ENCODE peak calls at places on chromosomes 13 and 19, in seven cellular contexts. Z, P, J, F, S, Q and T are unnamed samples.
A peak's percentile ranks its signal among the peaks of the same experiment; 100 is the strongest.

GRCh38 chr19:7646426-7646700 is 9.5 kb downstream of the STXBP2 start:
- DNase-seq in F (no peak), S (no peak), J (no peak), Z (no peak), Q (peak; percentile 35), P (no peak), T (no peak)

GRCh38 chr13:25469179-25469545 is 97.4 kb downstream of the ATP8A2 start:
- DNase-seq in Q (no peak), P (no peak), Z (no peak), F (no peak), J (no peak), S (no peak), T (no peak)

GRCh38 chr19:13781547-13781946 is 7.3 kb downstream of the C19orf53 start:
- DNase-seq in P (peak; percentile 74), Z (no peak), S (peak; percentile 54), J (no peak), F (peak; percentile 76), Q (peak; percentile 86), T (no peak)

GRCh38 chr13:98813993-98814392 is 61.5 kb upstream of the SLC15A1 start:
- DNase-seq in F (no peak), P (no peak), S (no peak), J (no peak), Z (no peak), Q (no peak), T (no peak)

GRCh38 chr19:10271543-10272086 is 695 bp downstream of the ICAM1 start:
- DNase-seq in J (no peak), P (no peak), Z (no peak), F (peak; percentile 45), Q (peak; percentile 34), S (no peak), T (no peak)

GRCh38 chr13:110014719-110015118 is 228.3 kb upstream of the IRS2 start:
- DNase-seq in Q (no peak), P (no peak), J (no peak), F (no peak), S (no peak), Z (no peak), T (no peak)

GRCh38 chr13:106867249-106867648 is 299.3 kb upstream of the ARGLU1 start:
- DNase-seq in Q (peak; percentile 19), J (no peak), F (no peak), P (no peak), S (no peak), Z (no peak), T (peak; percentile 28)

GRCh38 chr13:98976941-98977340 is 923 bp downstream of the DOCK9 start:
- DNase-seq in J (no peak), F (no peak), Q (no peak), Z (no peak), S (no peak), P (no peak), T (no peak)

GRCh38 chr13:106919638-106920037 is 351.7 kb upstream of the ARGLU1 start:
- DNase-seq in J (no peak), Z (no peak), S (no peak), P (no peak), Q (no peak), F (no peak), T (no peak)

GRCh38 chr13:26706381-26706780 is 54.2 kb downstream of the GPR12 start:
- DNase-seq in Z (no peak), J (no peak), F (no peak), S (no peak), P (no peak), Q (no peak), T (no peak)

GRCh38 chr19:48624067-48624594 is 4.8 kb downstream of the SPHK2 start:
- DNase-seq in Z (peak; percentile 81), S (peak; percentile 91), Q (peak; percentile 97), F (peak; percentile 95), P (peak; percentile 95), J (peak; percentile 82), T (peak; percentile 66)
- TF ChIP-seq JUND in Z (no peak), S (no peak), Q (no peak), F (no peak), P (no peak), J (no peak), T (no peak)

GRCh38 chr19:15779756-15780476 is 7.5 kb upstream of the OR10H5 start:
- DNase-seq in Z (no peak), Q (no peak), S (no peak), P (no peak), J (peak; percentile 45), F (no peak), T (no peak)
- TF ChIP-seq JUND in Z (no peak), Q (no peak), S (no peak), P (no peak), J (no peak), F (no peak), T (no peak)

GRCh38 chr13:38264363-38265134 is 85.1 kb upstream of the UFM1 start:
- DNase-seq in Z (no peak), S (no peak), F (no peak), P (no peak), Q (no peak), J (no peak), T (no peak)
- TF ChIP-seq JUND in Z (no peak), S (no peak), F (no peak), P (no peak), Q (no peak), J (no peak), T (no peak)

GRCh38 chr13:113880651-113881611 is 17.1 kb upstream of the GAS6 start:
- DNase-seq in J (no peak), Z (no peak), S (no peak), Q (no peak), P (no peak), F (no peak), T (no peak)
- TF ChIP-seq JUND in J (no peak), Z (no peak), S (no peak), Q (no peak), P (no peak), F (no peak), T (no peak)

DNA sequence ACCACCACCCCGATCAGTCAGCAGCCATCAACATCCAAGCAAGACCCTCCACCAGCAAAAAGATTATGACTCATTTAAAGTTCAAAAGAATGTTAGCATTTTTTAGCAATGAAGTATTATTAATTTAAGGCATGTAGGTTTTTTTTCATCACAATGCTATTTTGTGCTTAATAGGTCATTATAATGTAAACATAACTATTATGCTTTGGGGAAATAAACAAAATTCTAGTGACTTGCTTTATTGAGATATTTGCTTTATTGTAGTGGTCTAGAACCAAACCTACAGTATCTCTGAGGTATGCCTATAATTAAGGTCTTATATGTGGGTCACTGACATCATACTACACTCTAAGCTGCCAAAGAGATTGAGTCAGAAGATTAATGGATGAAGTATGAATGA is 20.0 kb downstream of the KLF12 start:
- DNase-seq in P (no peak), J (no peak), S (no peak), F (no peak), Z (no peak), Q (no peak), T (no peak)
- TF ChIP-seq JUND in P (no peak), J (no peak), S (no peak), F (no peak), Z (no peak), Q (no peak), T (no peak)

GRCh38 chr19:43725468-43725867 is 9.6 kb downstream of the IRGC start:
- DNase-seq in Z (peak; percentile 68), J (no peak), F (no peak), P (no peak), S (no peak), Q (no peak), T (no peak)
- TF ChIP-seq JUND in Z (no peak), J (no peak), F (no peak), P (no peak), S (no peak), Q (no peak), T (no peak)

GRCh38 chr19:58038688-58039204 is 4.9 kb downstream of the ZSCAN1 start:
- DNase-seq in S (no peak), Q (no peak), Z (no peak), J (peak; percentile 39), F (no peak), P (peak; percentile 59), T (no peak)

GRCh38 chr19:58035863-58036262 is 2.0 kb downstream of the ZSCAN1 start:
- DNase-seq in J (no peak), S (no peak), Z (no peak), Q (no peak), F (no peak), P (no peak), T (no peak)

GRCh38 chr19:58037927-58038687 is 4.3 kb downstream of the ZSCAN1 start:
- DNase-seq in Z (no peak), Q (no peak), S (no peak), P (peak; percentile 48), F (no peak), J (no peak), T (peak; percentile 35)

GRCh38 chr19:58034476-58034790 is 608 bp downstream of the ZSCAN1 start:
- DNase-seq in P (peak; percentile 60), Z (no peak), Q (peak; percentile 61), F (no peak), J (no peak), S (no peak), T (no peak)

GRCh38 chr19:58033741-58034475 is at the start of gene ZSCAN1:
- DNase-seq in Q (peak; percentile 92), P (peak; percentile 96), Z (no peak), J (no peak), S (no peak), F (no peak), T (peak; percentile 95)
- TF ChIP-seq JUND in Q (no peak), P (no peak), Z (no peak), J (no peak), S (no peak), F (no peak), T (no peak)

GRCh38 chr19:6613711-6614110 is 22.8 kb upstream of the CD70 start:
- DNase-seq in P (no peak), Q (no peak), J (no peak), Z (no peak), S (no peak), F (no peak), T (no peak)
- TF ChIP-seq JUND in P (no peak), Q (no peak), J (no peak), Z (no peak), S (no peak), F (no peak), T (no peak)

GRCh38 chr13:101512650-101513049 is 60.2 kb downstream of the ITGBL1 start:
- DNase-seq in J (no peak), P (no peak), F (no peak), S (no peak), Z (no peak), Q (no peak), T (no peak)

GRCh38 chr13:101514100-101514499 is 61.6 kb downstream of the ITGBL1 start:
- DNase-seq in F (no peak), J (no peak), Q (no peak), P (no peak), S (no peak), Z (no peak), T (no peak)

GRCh38 chr13:101514695-101515275 is 62.3 kb downstream of the ITGBL1 start:
- DNase-seq in S (peak; percentile 8), J (peak; percentile 48), F (peak; percentile 8), Q (peak; percentile 17), Z (no peak), P (no peak), T (peak; percentile 64)

GRCh38 chr13:101511161-101511560 is 58.7 kb downstream of the ITGBL1 start:
- DNase-seq in J (no peak), P (no peak), F (no peak), S (no peak), Q (no peak), Z (no peak), T (no peak)

GRCh38 chr13:101511766-101512165 is 59.3 kb downstream of the ITGBL1 start:
- DNase-seq in S (no peak), Q (no peak), P (no peak), J (no peak), Z (no peak), F (no peak), T (no peak)
- TF ChIP-seq JUND in S (no peak), Q (peak; percentile 22), P (no peak), J (no peak), Z (no peak), F (no peak), T (no peak)